ENCODE peak calls at places on chromosomes 11 and 22, in seven cellular contexts. One of them, this sample, is unnamed.

GRCh38 chr22:38638216-38638615 is 18.0 kb downstream of the FAM227A start:
- DNase-seq in stimulated activated CD4-positive, alpha-beta T cell treated with anti-CD3 and anti-CD28 coated beads, Interleukin-4, amount 100 ng/mL, for 4 hours: no peak
- DNase-seq in activated CD4-positive, alpha-beta T cell treated with anti-CD3 and anti-CD28 coated beads, Interleukin-2, amount 10 ng/mL, durations not matched to agents 24 days and 14 days: no peak
- DNase-seq in GM12865: no peak
- DNase-seq in OCI-M1: no peak
- DNase-seq in osteocyte: no peak
- DNase-seq in pulmonary artery endothelial cell: no peak
- DNase-seq in this sample: no peak

GRCh38 chr11:129283141-129283540 is 91.0 kb upstream of the ARHGAP32 start:
- DNase-seq in stimulated activated CD4-positive, alpha-beta T cell treated with anti-CD3 and anti-CD28 coated beads, Interleukin-4, amount 100 ng/mL, for 4 hours: no peak
- DNase-seq in OCI-M1: no peak
- DNase-seq in pulmonary artery endothelial cell: no peak
- DNase-seq in GM12865: no peak
- DNase-seq in activated CD4-positive, alpha-beta T cell treated with anti-CD3 and anti-CD28 coated beads, Interleukin-2, amount 10 ng/mL, durations not matched to agents 24 days and 14 days: peak
- DNase-seq in osteocyte: no peak
- DNase-seq in this sample: no peak

GRCh38 chr11:68430801-68431200 is 29.8 kb upstream of the PPP6R3 start:
- DNase-seq in pulmonary artery endothelial cell: no peak
- DNase-seq in osteocyte: no peak
- DNase-seq in OCI-M1: no peak
- DNase-seq in stimulated activated CD4-positive, alpha-beta T cell treated with anti-CD3 and anti-CD28 coated beads, Interleukin-4, amount 100 ng/mL, for 4 hours: no peak
- DNase-seq in activated CD4-positive, alpha-beta T cell treated with anti-CD3 and anti-CD28 coated beads, Interleukin-2, amount 10 ng/mL, durations not matched to agents 24 days and 14 days: no peak
- DNase-seq in GM12865: no peak
- DNase-seq in this sample: no peak

GRCh38 chr22:21067901-21068680 is 22.3 kb downstream of the LRRC74B start:
- DNase-seq in pulmonary artery endothelial cell: no peak
- DNase-seq in stimulated activated CD4-positive, alpha-beta T cell treated with anti-CD3 and anti-CD28 coated beads, Interleukin-4, amount 100 ng/mL, for 4 hours: no peak
- DNase-seq in osteocyte: no peak
- DNase-seq in OCI-M1: no peak
- DNase-seq in GM12865: no peak
- DNase-seq in activated CD4-positive, alpha-beta T cell treated with anti-CD3 and anti-CD28 coated beads, Interleukin-2, amount 10 ng/mL, durations not matched to agents 24 days and 14 days: no peak
- DNase-seq in this sample: no peak

GRCh38 chr11:45339754-45340519 is 53.8 kb upstream of the SYT13 start:
- DNase-seq in activated CD4-positive, alpha-beta T cell treated with anti-CD3 and anti-CD28 coated beads, Interleukin-2, amount 10 ng/mL, durations not matched to agents 24 days and 14 days: peak
- DNase-seq in GM12865: peak
- DNase-seq in stimulated activated CD4-positive, alpha-beta T cell treated with anti-CD3 and anti-CD28 coated beads, Interleukin-4, amount 100 ng/mL, for 4 hours: peak
- DNase-seq in pulmonary artery endothelial cell: peak
- DNase-seq in OCI-M1: peak
- DNase-seq in osteocyte: peak
- DNase-seq in this sample: peak

GRCh38 chr22:44919691-44920090 is 90.1 kb downstream of the PHF21B start:
- DNase-seq in stimulated activated CD4-positive, alpha-beta T cell treated with anti-CD3 and anti-CD28 coated beads, Interleukin-4, amount 100 ng/mL, for 4 hours: no peak
- DNase-seq in activated CD4-positive, alpha-beta T cell treated with anti-CD3 and anti-CD28 coated beads, Interleukin-2, amount 10 ng/mL, durations not matched to agents 24 days and 14 days: no peak
- DNase-seq in GM12865: no peak
- DNase-seq in OCI-M1: no peak
- DNase-seq in pulmonary artery endothelial cell: no peak
- DNase-seq in osteocyte: no peak
- DNase-seq in this sample: peak

GRCh38 chr11:22193348-22194051 is 615 bp downstream of the ANO5 start:
- DNase-seq in pulmonary artery endothelial cell: no peak
- DNase-seq in stimulated activated CD4-positive, alpha-beta T cell treated with anti-CD3 and anti-CD28 coated beads, Interleukin-4, amount 100 ng/mL, for 4 hours: no peak
- DNase-seq in osteocyte: no peak
- DNase-seq in activated CD4-positive, alpha-beta T cell treated with anti-CD3 and anti-CD28 coated beads, Interleukin-2, amount 10 ng/mL, durations not matched to agents 24 days and 14 days: no peak
- DNase-seq in OCI-M1: no peak
- DNase-seq in GM12865: peak
- DNase-seq in this sample: peak

GRCh38 chr11:8023831-8024555 is 36.9 kb downstream of the EIF3F start:
- DNase-seq in osteocyte: peak
- DNase-seq in activated CD4-positive, alpha-beta T cell treated with anti-CD3 and anti-CD28 coated beads, Interleukin-2, amount 10 ng/mL, durations not matched to agents 24 days and 14 days: no peak
- DNase-seq in OCI-M1: no peak
- DNase-seq in pulmonary artery endothelial cell: no peak
- DNase-seq in stimulated activated CD4-positive, alpha-beta T cell treated with anti-CD3 and anti-CD28 coated beads, Interleukin-4, amount 100 ng/mL, for 4 hours: no peak
- DNase-seq in GM12865: no peak
- DNase-seq in this sample: peak

GRCh38 chr11:39975091-39975490 is 1484.4 kb downstream of the LRRC4C start:
- DNase-seq in pulmonary artery endothelial cell: no peak
- DNase-seq in stimulated activated CD4-positive, alpha-beta T cell treated with anti-CD3 and anti-CD28 coated beads, Interleukin-4, amount 100 ng/mL, for 4 hours: no peak
- DNase-seq in osteocyte: no peak
- DNase-seq in OCI-M1: no peak
- DNase-seq in GM12865: no peak
- DNase-seq in activated CD4-positive, alpha-beta T cell treated with anti-CD3 and anti-CD28 coated beads, Interleukin-2, amount 10 ng/mL, durations not matched to agents 24 days and 14 days: no peak
- DNase-seq in this sample: no peak

This sample was measured in coronary artery.